ENCODE peak calls at places on chromosome 9, in six cellular contexts. U is uterus, V is adipocyte, L is HL-60, Y is cardiac muscle cell, K is brain microvascular endothelial cell. X is an unnamed sample.

GRCh38 chr9:98087420-98088354 is 31.2 kb downstream of the NANS start:
- DNase-seq in U (peak; percentile 22), V (peak; percentile 51), L (no peak), Y (peak; percentile 55), K (peak; percentile 39), X (peak; percentile 44)

GRCh38 chr9:122133263-122133983 is 26.2 kb downstream of the NDUFA8 start:
- DNase-seq in U (no peak), V (no peak), L (no peak), Y (no peak), K (no peak), X (no peak)

GRCh38 chr9:137973829-137974416 is 96.3 kb downstream of the CACNA1B start:
- DNase-seq in U (peak; percentile 4), V (no peak), L (no peak), Y (no peak), K (no peak), X (peak; percentile 22)

GRCh38 chr9:20728493-20729220 is 44.6 kb downstream of the FOCAD start:
- DNase-seq in U (no peak), V (peak; percentile 25), L (no peak), Y (no peak), K (peak; percentile 7), X (no peak)

GRCh38 chr9:133919253-133920115 is 72.6 kb downstream of the VAV2 start:
- DNase-seq in U (no peak), V (no peak), L (no peak), Y (no peak), K (peak; percentile 22), X (no peak)

GRCh38 chr9:4750021-4750673 is 9.1 kb upstream of the AK3 start:
- DNase-seq in U (no peak), V (peak; percentile 84), L (no peak), Y (peak; percentile 39), K (peak; percentile 86), X (no peak)

GRCh38 chr9:109418827-109419226 is 79.3 kb downstream of the PTPN3 start:
- DNase-seq in U (no peak), V (no peak), L (peak; percentile 40), Y (no peak), K (no peak), X (no peak)

GRCh38 chr9:4678679-4679267 is 596 bp upstream of the CDC37L1 start:
- DNase-seq in U (no peak), V (peak; percentile 66), L (peak; percentile 29), Y (peak; percentile 17), K (no peak), X (no peak)

GRCh38 chr9:133701321-133701980 is 36.7 kb downstream of the SARDH start:
- DNase-seq in U (peak; percentile 13), V (no peak), L (no peak), Y (no peak), K (no peak), X (no peak)

GRCh38 chr9:94144394-94144793 is 60.1 kb downstream of the PTPDC1 start:
- DNase-seq in U (no peak), V (peak; percentile 27), L (no peak), Y (no peak), K (no peak), X (no peak)

GRCh38 chr9:105413486-105414068 is 34.3 kb upstream of the FSD1L start:
- DNase-seq in U (peak; percentile 17), V (peak; percentile 56), L (no peak), Y (peak; percentile 35), K (peak; percentile 28), X (no peak)

GRCh38 chr9:132552041-132552440 is 30.4 kb upstream of the BARHL1 start:
- DNase-seq in U (no peak), V (no peak), L (no peak), Y (no peak), K (no peak), X (peak; percentile 46)

GRCh38 chr9:135562235-135562745 is 734 bp downstream of the PAEP start:
- DNase-seq in U (no peak), V (no peak), L (no peak), Y (no peak), K (no peak), X (no peak)

GRCh38 chr9:93826209-93826608 is 128.9 kb downstream of the BARX1 start:
- DNase-seq in U (no peak), V (no peak), L (no peak), Y (no peak), K (no peak), X (no peak)

GRCh38 chr9:137431416-137431931 is 8.3 kb downstream of the NOXA1 start:
- DNase-seq in U (no peak), V (no peak), L (no peak), Y (no peak), K (no peak), X (peak; percentile 48)

GRCh38 chr9:6628714-6629113 is 16.8 kb downstream of the GLDC start:
- DNase-seq in U (no peak), V (peak; percentile 13), L (peak; percentile 3), Y (no peak), K (no peak), X (no peak)

GRCh38 chr9:86836797-86837196 is 110.5 kb downstream of the GAS1 start:
- DNase-seq in U (no peak), V (no peak), L (no peak), Y (peak; percentile 53), K (no peak), X (no peak)

GRCh38 chr9:133113928-133114351 is 7.1 kb downstream of the RALGDS start:
- DNase-seq in U (no peak), V (peak; percentile 40), L (peak; percentile 51), Y (peak; percentile 72), K (no peak), X (peak; percentile 50)

GRCh38 chr9:129320575-129321311 is 142.7 kb upstream of the IER5L start:
- DNase-seq in U (peak; percentile 73), V (peak; percentile 93), L (peak; percentile 24), Y (peak; percentile 93), K (peak; percentile 78), X (peak; percentile 72)
- H3K4me3 ChIP-seq in U (peak overlapping the region; percentile 35), V (peak overlapping the region; percentile 77), L (no peak overlapping the region), Y (peak overlapping the region; percentile 20), K (peak overlapping the region; percentile 33), X (peak overlapping the region; percentile 68)

DNA sequence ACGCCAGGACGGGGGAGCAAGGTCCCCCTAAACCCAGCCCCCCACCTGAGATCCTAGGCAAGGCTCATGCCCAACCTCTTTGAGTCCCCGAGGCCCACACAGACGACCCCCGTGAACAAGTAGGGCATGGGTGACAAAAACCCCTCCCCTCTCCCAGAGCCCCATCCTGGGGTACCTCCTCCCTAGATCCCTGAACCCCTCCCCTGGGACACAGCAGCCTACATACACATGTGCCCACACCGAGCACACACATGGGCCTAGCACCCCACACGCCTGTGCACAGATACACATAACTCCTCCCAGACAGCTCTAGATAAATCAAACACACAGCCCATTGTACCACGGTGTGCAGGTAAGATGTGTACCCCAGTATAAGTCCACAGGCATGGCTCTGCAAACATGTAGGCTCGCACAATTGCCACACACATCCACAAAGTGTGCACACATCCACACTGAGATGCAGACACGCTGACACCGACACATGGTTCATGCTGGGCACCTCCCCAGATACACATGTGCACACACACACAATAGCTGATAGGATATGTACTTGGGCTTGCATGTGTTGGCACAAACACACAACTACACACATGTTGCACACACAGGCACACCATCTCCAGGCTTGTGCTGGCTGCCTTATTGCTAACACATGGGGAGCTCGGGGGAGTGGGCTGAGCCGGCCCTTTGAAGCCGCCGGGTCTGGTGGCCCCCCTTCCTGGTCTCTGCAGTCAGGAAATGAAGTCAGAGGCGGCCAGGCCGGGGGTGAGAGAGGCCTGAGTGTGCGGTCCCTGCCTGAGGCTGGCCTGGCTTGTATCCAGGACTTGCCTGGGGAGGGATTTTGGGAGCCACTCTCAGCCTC is 30.3 kb downstream of the GOLGA2 start:
- DNase-seq in U (peak; percentile 68), V (peak; percentile 70), L (peak; percentile 71), Y (no peak), K (peak; percentile 55), X (peak; percentile 61)
- H3K4me3 ChIP-seq in U (no peak overlapping the region), V (no peak overlapping the region), L (no peak overlapping the region), Y (no peak overlapping the region), K (no peak overlapping the region), X (no peak overlapping the region)

GRCh38 chr9:37029304-37029775 is 4.7 kb downstream of the PAX5 start:
- DNase-seq in U (no peak), V (no peak), L (no peak), Y (no peak), K (no peak), X (no peak)

GRCh38 chr9:37028425-37029031 is 5.5 kb downstream of the PAX5 start:
- DNase-seq in U (no peak), V (no peak), L (no peak), Y (no peak), K (no peak), X (no peak)

GRCh38 chr9:37030591-37030939 is 3.5 kb downstream of the PAX5 start:
- DNase-seq in U (no peak), V (no peak), L (no peak), Y (no peak), K (no peak), X (no peak)

GRCh38 chr9:37031081-37031480 is 3.0 kb downstream of the PAX5 start:
- DNase-seq in U (no peak), V (no peak), L (no peak), Y (no peak), K (no peak), X (no peak)

DNA sequence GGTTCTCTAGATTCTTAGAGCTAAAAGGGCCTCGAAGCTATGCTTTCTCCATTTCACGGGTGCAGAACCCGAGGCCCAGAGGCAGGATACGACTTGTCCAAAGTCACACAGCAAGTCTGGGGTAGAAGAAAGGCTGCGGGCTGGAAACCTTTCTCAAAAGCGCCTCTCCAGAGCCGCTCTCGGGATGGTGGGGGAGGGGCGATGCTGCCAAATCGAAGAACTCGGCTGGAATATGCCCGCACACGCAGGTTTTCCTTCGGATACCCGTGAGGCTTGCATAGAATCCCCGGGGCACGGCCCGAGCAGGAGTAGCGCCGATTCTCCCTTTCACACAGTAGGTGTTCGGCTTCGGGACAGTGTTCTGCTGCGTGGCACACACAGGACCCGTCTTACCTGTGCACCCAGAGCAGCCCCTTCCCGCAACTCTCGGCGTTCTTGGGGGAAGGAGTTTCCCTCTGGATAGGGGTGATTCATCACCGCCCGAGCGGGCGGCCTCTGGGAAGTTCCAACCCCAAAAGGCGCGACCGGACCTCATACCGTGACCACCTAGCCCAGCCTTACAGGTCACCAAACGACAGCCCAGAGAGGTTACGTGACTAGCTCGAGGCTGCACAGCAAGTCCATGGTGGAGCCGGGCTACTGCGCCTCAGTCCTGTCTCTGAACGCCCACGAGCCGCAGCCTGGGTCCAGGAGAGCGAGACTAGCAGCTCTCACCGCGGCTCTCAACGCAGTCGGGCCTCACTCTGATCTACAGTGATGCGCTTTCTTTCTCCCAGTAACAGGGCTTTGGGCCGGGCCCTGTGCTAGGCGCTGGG is 4.1 kb downstream of the PAX5 start:
- DNase-seq in U (no peak), V (no peak), L (no peak), Y (no peak), K (no peak), X (no peak)
- H3K4me3 ChIP-seq in U (no peak overlapping the region), V (no peak overlapping the region), L (no peak overlapping the region), Y (no peak overlapping the region), K (no peak overlapping the region), X (peak overlapping the region; percentile 7)

DNA sequence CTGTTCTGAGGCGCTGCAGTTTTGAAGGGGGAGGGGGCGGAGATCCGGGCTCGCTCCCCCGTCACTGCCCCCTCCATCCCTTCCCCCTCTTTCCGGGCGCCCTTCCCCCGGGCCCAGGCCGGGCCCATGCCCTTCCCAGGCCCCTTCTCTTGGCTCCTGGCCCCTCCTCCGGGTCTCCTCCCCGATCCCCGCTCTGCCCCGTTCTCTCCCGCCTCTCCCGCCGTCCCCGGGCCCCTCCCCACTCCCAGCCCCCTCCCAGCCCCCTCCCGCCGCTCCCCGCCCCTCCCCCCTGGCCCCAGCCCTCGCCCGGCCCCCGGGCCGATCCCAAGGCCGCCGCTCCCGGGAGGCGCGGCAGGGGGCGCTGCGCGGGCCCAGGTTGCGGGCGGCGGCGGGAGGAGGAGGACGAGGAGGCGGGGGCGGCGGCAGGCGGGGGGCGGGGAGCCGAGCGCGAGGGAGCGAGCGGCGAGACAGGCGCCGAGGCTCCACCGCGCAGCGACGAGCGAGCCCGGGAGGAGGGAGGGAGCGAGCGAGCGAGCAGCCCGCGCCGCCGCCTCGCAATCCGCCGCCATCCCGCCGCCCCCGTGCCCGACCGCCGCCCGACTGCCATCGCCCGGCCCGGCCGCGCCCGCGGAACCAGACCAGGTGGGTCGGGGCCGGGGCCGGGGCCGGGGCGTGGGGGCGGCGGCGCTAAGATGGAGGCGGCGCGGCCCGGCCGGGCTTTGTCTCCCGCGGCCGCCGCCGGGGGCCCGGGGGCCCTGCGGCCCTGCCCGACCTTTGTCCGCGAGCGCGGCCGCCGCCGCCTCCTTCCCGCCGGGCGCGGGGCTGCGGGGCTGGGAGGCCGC is at the start of gene PRRC2B:
- DNase-seq in U (peak; percentile 87), V (peak; percentile 95), L (peak; percentile 77), Y (peak; percentile 93), K (peak; percentile 57), X (peak; percentile 93)
- H3K4me3 ChIP-seq in U (peak within 1 kb of the TSS; percentile 46), V (peak within 1 kb of the TSS; percentile 88), L (peak within 1 kb of the TSS; percentile 51), Y (peak within 1 kb of the TSS; percentile 91), K (peak within 1 kb of the TSS; percentile 70), X (peak within 1 kb of the TSS; percentile 76)